ENCODE peak calls at places on chromosomes 7 and 10, in seven cellular contexts. One of them, this sample, is unnamed.

GRCh38 chr7:149795126-149795525 is 21.7 kb upstream of the ZNF467 start:
- DNase-seq in smooth muscle cell of the brain vasculature: no peak
- DNase-seq in tibial artery: no peak
- DNase-seq in hypothalamus: no peak
- DNase-seq in heart left ventricle: no peak
- DNase-seq in fibroblast of mammary gland: no peak
- DNase-seq in HCEC 1CT: no peak
- DNase-seq in this sample: no peak

GRCh38 chr10:5692476-5693358 is 8.1 kb downstream of the TASOR2 start:
- DNase-seq in fibroblast of mammary gland: peak; percentile 32
- DNase-seq in hypothalamus: peak; percentile 9
- DNase-seq in smooth muscle cell of the brain vasculature: no peak
- DNase-seq in tibial artery: no peak
- DNase-seq in heart left ventricle: peak; percentile 66
- DNase-seq in HCEC 1CT: no peak
- DNase-seq in this sample: peak; percentile 45

GRCh38 chr10:98295401-98295811 is 27.4 kb upstream of the LOXL4 start:
- DNase-seq in heart left ventricle: no peak
- DNase-seq in hypothalamus: no peak
- DNase-seq in smooth muscle cell of the brain vasculature: no peak
- DNase-seq in fibroblast of mammary gland: no peak
- DNase-seq in HCEC 1CT: no peak
- DNase-seq in tibial artery: no peak
- DNase-seq in this sample: no peak

GRCh38 chr7:55593515-55594318 is 21.4 kb upstream of the VOPP1 start:
- DNase-seq in smooth muscle cell of the brain vasculature: no peak
- DNase-seq in heart left ventricle: peak; percentile 64
- DNase-seq in fibroblast of mammary gland: peak; percentile 86
- DNase-seq in HCEC 1CT: peak; percentile 95
- DNase-seq in tibial artery: peak; percentile 55
- DNase-seq in hypothalamus: no peak
- DNase-seq in this sample: peak; percentile 53

GRCh38 chr7:135843214-135843613 is 94.6 kb upstream of the FAM180A start:
- DNase-seq in HCEC 1CT: no peak
- DNase-seq in fibroblast of mammary gland: no peak
- DNase-seq in heart left ventricle: no peak
- DNase-seq in smooth muscle cell of the brain vasculature: no peak
- DNase-seq in tibial artery: no peak
- DNase-seq in hypothalamus: no peak
- DNase-seq in this sample: no peak

GRCh38 chr10:24256619-24257018 is 47.7 kb downstream of the KIAA1217 start:
- DNase-seq in HCEC 1CT: no peak
- DNase-seq in hypothalamus: no peak
- DNase-seq in fibroblast of mammary gland: peak; percentile 33
- DNase-seq in tibial artery: no peak
- DNase-seq in heart left ventricle: no peak
- DNase-seq in smooth muscle cell of the brain vasculature: no peak
- DNase-seq in this sample: no peak

GRCh38 chr7:38840736-38841460 is 68.1 kb downstream of the VPS41 start:
- DNase-seq in HCEC 1CT: peak; percentile 89
- DNase-seq in hypothalamus: no peak
- DNase-seq in heart left ventricle: no peak
- DNase-seq in smooth muscle cell of the brain vasculature: no peak
- DNase-seq in tibial artery: no peak
- DNase-seq in fibroblast of mammary gland: peak; percentile 84
- DNase-seq in this sample: peak; percentile 72

GRCh38 chr7:24401628-24402593 is 117.9 kb downstream of the NPY start:
- DNase-seq in hypothalamus: no peak
- DNase-seq in heart left ventricle: no peak
- DNase-seq in tibial artery: no peak
- DNase-seq in HCEC 1CT: peak; percentile 8
- DNase-seq in smooth muscle cell of the brain vasculature: peak; percentile 13
- DNase-seq in fibroblast of mammary gland: peak; percentile 42
- DNase-seq in this sample: peak; percentile 58

GRCh38 chr10:46033602-46034011 is 3.2 kb upstream of the NCOA4 start:
- DNase-seq in smooth muscle cell of the brain vasculature: no peak
- DNase-seq in hypothalamus: no peak
- DNase-seq in heart left ventricle: no peak
- DNase-seq in tibial artery: no peak
- DNase-seq in HCEC 1CT: peak; percentile 66
- DNase-seq in fibroblast of mammary gland: peak; percentile 83
- DNase-seq in this sample: peak; percentile 87

GRCh38 chr10:11488126-11488525 is 123.3 kb downstream of the USP6NL start:
- DNase-seq in heart left ventricle: no peak
- DNase-seq in fibroblast of mammary gland: no peak
- DNase-seq in tibial artery: no peak
- DNase-seq in smooth muscle cell of the brain vasculature: no peak
- DNase-seq in HCEC 1CT: peak; percentile 50
- DNase-seq in hypothalamus: no peak
- DNase-seq in this sample: no peak